ENCODE peak calls at places on chromosomes 2 and 18, in seven cellular contexts. S is endothelial cell, O is adrenal gland, A is NB4, B is glutamatergic neuron, H is activated B cell treated with CpG ODN at 0.5 μM for 24 hours, C is neural progenitor cell. E is an unnamed sample.

GRCh38 chr2:236089271-236090026 is 78.7 kb downstream of the GBX2 start:
- DNase-seq in C (no peak), A (no peak), S (no peak), B (no peak), H (no peak), O (no peak), E (no peak)

GRCh38 chr2:131125195-131125757 is 20.1 kb downstream of the PLEKHB2 start:
- DNase-seq in S (no peak), H (no peak), B (no peak), A (no peak), O (no peak), C (no peak), E (no peak)

GRCh38 chr2:42747422-42747821 is 16.5 kb downstream of the OXER1 start:
- DNase-seq in O (no peak), A (no peak), H (no peak), B (no peak), S (no peak), C (no peak), E (no peak)

GRCh38 chr2:71713581-71714580 is 260.5 kb downstream of the DYSF start:
- DNase-seq in A (no peak), S (no peak), H (no peak), B (no peak), O (no peak), C (no peak), E (no peak)

GRCh38 chr18:67010916-67011315 is 407.0 kb upstream of the CDH19 start:
- DNase-seq in A (no peak), S (no peak), H (no peak), C (no peak), B (no peak), O (no peak), E (no peak)

GRCh38 chr2:64854773-64855237 is 134.4 kb upstream of the SLC1A4 start:
- DNase-seq in H (no peak), A (peak), S (no peak), O (peak), C (no peak), B (no peak), E (no peak)

GRCh38 chr18:48783616-48784520 is 166.9 kb downstream of the SMAD7 start:
- DNase-seq in A (no peak), S (no peak), O (no peak), B (no peak), C (no peak), H (no peak), E (no peak)

GRCh38 chr2:6906165-6906751 is 11.0 kb upstream of the RNF144A start:
- DNase-seq in O (no peak), C (no peak), B (no peak), S (no peak), H (no peak), A (no peak), E (no peak)

GRCh38 chr18:78107363-78107762 is 857.7 kb downstream of the GALR1 start:
- DNase-seq in H (no peak), B (no peak), S (no peak), O (no peak), C (no peak), A (no peak), E (no peak)

GRCh38 chr2:214593723-214594122 is 182.9 kb downstream of the VWC2L start:
- DNase-seq in O (no peak), A (no peak), C (peak), H (no peak), B (no peak), S (no peak), E (no peak)

GRCh38 chr2:214587442-214587841 is 176.6 kb downstream of the VWC2L start:
- DNase-seq in C (peak), S (peak), B (peak), A (peak), O (no peak), H (no peak), E (no peak)

DNA sequence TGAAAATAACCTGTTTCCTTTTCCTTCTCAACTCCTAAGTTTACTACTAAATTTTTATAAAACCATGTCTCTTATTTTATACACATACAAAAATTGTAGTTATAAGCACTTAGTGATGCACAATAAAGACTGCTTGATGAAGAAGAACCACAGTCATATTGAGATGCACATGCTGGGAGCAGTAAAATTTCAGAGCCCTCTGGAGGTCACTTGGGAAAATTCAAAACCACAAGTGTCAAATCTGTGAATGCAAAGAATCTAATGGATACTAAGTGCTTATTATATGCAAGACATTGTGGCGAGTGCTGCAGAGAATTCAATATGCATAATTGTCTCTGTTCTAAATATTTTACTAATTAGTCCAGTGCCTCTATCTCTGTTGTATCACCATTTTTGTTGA is 180.5 kb downstream of the VWC2L start:
- DNase-seq in O (no peak), A (peak), S (no peak), H (no peak), B (no peak), C (no peak), E (no peak)
- TF ChIP-seq CTCF in O (no peak), A (peak), S (no peak), H (no peak), B (peak), C (peak), E (no peak)

GRCh38 chr2:176652300-176653182 is 383.3 kb downstream of the MTX2 start:
- DNase-seq in C (peak), O (no peak), A (peak), S (no peak), H (no peak), B (no peak), E (no peak)
- TF ChIP-seq CTCF in C (peak), O (peak), A (peak), S (peak), H (no peak), B (peak), E (peak)

DNA sequence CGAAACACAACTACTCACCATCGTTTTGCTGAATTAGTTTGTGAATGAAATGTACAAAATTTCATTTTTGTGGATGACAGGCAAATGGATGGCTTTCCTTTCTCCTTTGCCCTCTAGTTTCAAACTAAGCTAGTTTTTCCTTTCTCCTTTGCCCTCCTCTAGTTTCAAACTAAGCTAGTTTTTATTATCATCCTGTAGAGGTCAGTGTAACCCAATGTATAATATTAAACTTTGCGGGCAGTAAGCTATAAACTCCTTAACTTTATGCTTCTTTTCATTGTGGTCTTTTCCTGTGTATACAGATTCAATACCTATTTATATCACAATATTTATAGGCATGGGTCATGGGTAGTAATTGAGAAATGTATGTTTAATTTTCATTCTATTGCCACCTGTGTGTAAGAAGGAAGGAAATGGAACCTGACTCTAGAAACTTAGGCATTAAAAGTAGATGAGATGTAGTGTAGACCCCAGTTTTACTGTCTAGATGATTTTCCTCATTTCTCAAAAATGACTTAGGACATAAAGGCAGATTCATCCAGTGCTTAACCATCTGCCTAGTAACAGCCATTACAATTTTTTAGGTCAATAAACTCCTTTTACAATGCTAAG is 58.1 kb downstream of the MAP3K19 start:
- DNase-seq in B (no peak), H (no peak), A (peak), O (no peak), C (peak), S (no peak), E (no peak)
- TF ChIP-seq CTCF in B (peak), H (no peak), A (peak), O (peak), C (peak), S (peak), E (peak)

DNA sequence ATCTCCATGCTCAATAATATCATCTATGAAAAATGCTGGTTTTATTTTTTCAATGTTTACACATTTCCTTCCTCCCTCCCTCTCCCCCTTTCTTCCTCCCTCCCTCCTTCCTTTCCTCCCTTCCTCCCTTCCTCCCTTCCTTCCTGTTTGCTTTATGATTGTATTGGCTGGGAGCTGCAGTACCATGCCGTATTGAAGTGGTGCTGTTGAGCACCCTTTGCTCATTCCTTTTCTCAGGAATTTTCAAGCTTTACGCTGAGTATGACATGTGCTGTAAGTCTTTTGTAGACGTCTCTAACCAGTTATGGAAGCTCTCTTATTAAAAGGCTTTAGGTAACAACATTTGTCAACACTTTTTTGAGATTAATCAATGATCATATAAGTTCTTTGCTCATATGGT is 100.4 kb downstream of the SNTG2 start:
- DNase-seq in A (no peak), O (no peak), H (no peak), B (no peak), S (no peak), C (no peak), E (no peak)
- TF ChIP-seq CTCF in A (no peak), O (no peak), H (no peak), B (peak), S (peak), C (peak), E (no peak)

GRCh38 chr2:177796011-177796410 is 276.6 kb downstream of the PDE11A start:
- DNase-seq in A (no peak), O (no peak), H (no peak), S (no peak), B (no peak), C (no peak), E (no peak)

GRCh38 chr2:177797808-177798207 is 274.8 kb downstream of the PDE11A start:
- DNase-seq in S (no peak), A (no peak), C (no peak), B (no peak), O (no peak), H (no peak), E (no peak)

GRCh38 chr2:177796644-177797415 is 275.7 kb downstream of the PDE11A start:
- DNase-seq in O (no peak), A (no peak), B (no peak), H (no peak), C (no peak), S (no peak), E (no peak)

GRCh38 chr2:177799531-177799930 is 273.0 kb downstream of the PDE11A start:
- DNase-seq in S (peak), O (no peak), C (peak), H (no peak), A (peak), B (no peak), E (no peak)
- TF ChIP-seq CTCF in S (peak), O (peak), C (peak), H (no peak), A (peak), B (peak), E (peak)

GRCh38 chr2:234111523-234111922 is 61.0 kb downstream of the SPP2 start:
- DNase-seq in B (no peak), A (no peak), C (no peak), H (no peak), O (peak), S (no peak), E (no peak)

GRCh38 chr2:234110219-234110618 is 59.7 kb downstream of the SPP2 start:
- DNase-seq in B (no peak), O (no peak), A (peak), S (no peak), H (no peak), C (no peak), E (no peak)

GRCh38 chr2:234102112-234102511 is 51.6 kb downstream of the SPP2 start:
- DNase-seq in B (no peak), S (no peak), A (no peak), O (no peak), H (no peak), C (no peak), E (no peak)

GRCh38 chr2:234109321-234109720 is 58.8 kb downstream of the SPP2 start:
- DNase-seq in B (no peak), H (no peak), O (no peak), C (no peak), S (no peak), A (no peak), E (no peak)

DNA sequence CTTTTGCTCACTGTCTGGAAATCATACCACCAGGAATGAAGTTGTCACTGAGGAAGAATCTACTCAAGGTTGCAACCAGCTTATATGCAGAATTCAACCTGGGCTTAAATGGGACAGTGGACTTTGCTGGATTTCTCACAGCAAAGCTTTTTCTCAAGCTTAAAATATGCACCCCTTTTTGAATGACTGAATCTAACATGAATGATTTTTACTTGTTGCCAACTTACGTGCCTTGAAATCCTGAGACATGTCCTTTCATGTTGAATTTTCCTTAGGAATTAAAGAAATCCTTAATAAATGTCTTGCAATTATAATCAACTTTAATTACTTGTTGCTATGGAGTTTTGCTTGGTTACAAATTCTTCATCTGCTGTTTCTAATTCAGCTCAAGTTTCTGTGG is 57.4 kb downstream of the SPP2 start:
- DNase-seq in B (no peak), S (no peak), C (no peak), A (no peak), O (no peak), H (no peak), E (no peak)
- TF ChIP-seq CTCF in B (no peak), S (no peak), C (no peak), A (no peak), O (no peak), H (no peak), E (no peak)

DNA sequence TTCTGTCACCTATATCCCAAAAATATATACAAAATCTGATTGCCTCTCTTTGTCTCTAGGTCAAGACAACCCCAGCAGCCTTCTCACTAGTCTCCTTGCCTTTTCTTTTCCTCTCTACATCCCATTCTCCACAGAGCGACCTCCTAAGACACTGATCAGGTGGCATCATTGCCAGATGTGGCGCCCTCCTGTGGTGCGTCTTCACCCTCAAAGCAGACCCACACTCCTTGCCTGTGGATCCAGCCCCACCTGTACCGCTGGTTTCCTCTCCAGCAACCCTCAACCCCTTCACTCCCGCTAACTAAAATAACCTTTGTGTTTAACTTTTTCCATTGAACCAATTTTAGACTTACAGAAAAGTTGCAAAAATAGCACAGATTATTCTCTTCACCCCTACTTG is 273.3 kb downstream of the GLI2 start:
- DNase-seq in A (no peak), C (peak), O (no peak), B (peak), H (no peak), S (peak), E (no peak)
- TF ChIP-seq CTCF in A (peak), C (peak), O (peak), B (peak), H (no peak), S (peak), E (peak)

E was measured in D721Med.